ENCODE peak calls at places on chromosomes 12 and 14, in nine cellular contexts. B is Peyer's patch, G is astrocyte of the cerebellum, W is stomach, Z is A549, O is fibroblast of pulmonary artery, T is Panc1, X is lower leg skin, D is dorsolateral prefrontal cortex. H is an unnamed sample.

GRCh38 chr12:98578821-98579220 is 14.7 kb upstream of the SLC25A3 start:
- DNase-seq in B (no peak), G (no peak), W (no peak), Z (peak), O (no peak), T (no peak), X (no peak), D (no peak), H (no peak)

GRCh38 chr12:113519464-113520191 is 48.0 kb upstream of the LHX5 start:
- DNase-seq in B (no peak), G (no peak), W (no peak), Z (no peak), O (no peak), T (no peak), X (no peak), D (no peak), H (no peak)

GRCh38 chr14:85516239-85517112 is 13.5 kb upstream of the FLRT2 start:
- DNase-seq in B (no peak), G (no peak), W (no peak), Z (no peak), O (peak), T (no peak), X (no peak), D (no peak), H (no peak)

GRCh38 chr14:24298892-24299254 is 707 bp downstream of the DHRS1 start:
- DNase-seq in B (no peak), G (no peak), W (no peak), Z (peak), O (peak), T (no peak), X (no peak), D (no peak), H (peak)

GRCh38 chr12:116534341-116535121 is 24.6 kb upstream of the MAP1LC3B2 start:
- DNase-seq in B (no peak), G (no peak), W (no peak), Z (no peak), O (no peak), T (no peak), X (peak), D (no peak), H (no peak)

GRCh38 chr12:6285532-6286306 is 24.8 kb upstream of the PLEKHG6 start:
- DNase-seq in B (no peak), G (no peak), W (no peak), Z (no peak), O (no peak), T (no peak), X (no peak), D (no peak), H (no peak)

GRCh38 chr12:115375188-115375991 is 691.4 kb upstream of the TBX3 start:
- DNase-seq in B (peak), G (peak), W (no peak), Z (peak), O (peak), T (no peak), X (no peak), D (no peak), H (peak)

GRCh38 chr14:26403760-26404159 is 194.1 kb downstream of the NOVA1 start:
- DNase-seq in B (no peak), G (no peak), W (no peak), Z (no peak), O (no peak), T (no peak), X (no peak), D (no peak), H (no peak)

GRCh38 chr12:91989143-91989542 is 156.5 kb downstream of the BTG1 start:
- DNase-seq in B (no peak), G (no peak), W (no peak), Z (no peak), O (no peak), T (no peak), X (no peak), D (no peak), H (no peak)

GRCh38 chr12:22626429-22626828 is 1.5 kb downstream of the ETNK1 start:
- DNase-seq in B (no peak), G (peak), W (no peak), Z (no peak), O (peak), T (no peak), X (no peak), D (no peak), H (no peak)

GRCh38 chr12:118259079-118259478 is 113.6 kb downstream of the TAOK3 start:
- DNase-seq in B (no peak), G (peak), W (no peak), Z (no peak), O (peak), T (no peak), X (no peak), D (no peak), H (no peak)
- TF ChIP-seq CTCF in B (no peak), G (no peak), W (no peak), Z (no peak), O (no peak), T (no peak), X (no peak), D (no peak), H (no peak)

DNA sequence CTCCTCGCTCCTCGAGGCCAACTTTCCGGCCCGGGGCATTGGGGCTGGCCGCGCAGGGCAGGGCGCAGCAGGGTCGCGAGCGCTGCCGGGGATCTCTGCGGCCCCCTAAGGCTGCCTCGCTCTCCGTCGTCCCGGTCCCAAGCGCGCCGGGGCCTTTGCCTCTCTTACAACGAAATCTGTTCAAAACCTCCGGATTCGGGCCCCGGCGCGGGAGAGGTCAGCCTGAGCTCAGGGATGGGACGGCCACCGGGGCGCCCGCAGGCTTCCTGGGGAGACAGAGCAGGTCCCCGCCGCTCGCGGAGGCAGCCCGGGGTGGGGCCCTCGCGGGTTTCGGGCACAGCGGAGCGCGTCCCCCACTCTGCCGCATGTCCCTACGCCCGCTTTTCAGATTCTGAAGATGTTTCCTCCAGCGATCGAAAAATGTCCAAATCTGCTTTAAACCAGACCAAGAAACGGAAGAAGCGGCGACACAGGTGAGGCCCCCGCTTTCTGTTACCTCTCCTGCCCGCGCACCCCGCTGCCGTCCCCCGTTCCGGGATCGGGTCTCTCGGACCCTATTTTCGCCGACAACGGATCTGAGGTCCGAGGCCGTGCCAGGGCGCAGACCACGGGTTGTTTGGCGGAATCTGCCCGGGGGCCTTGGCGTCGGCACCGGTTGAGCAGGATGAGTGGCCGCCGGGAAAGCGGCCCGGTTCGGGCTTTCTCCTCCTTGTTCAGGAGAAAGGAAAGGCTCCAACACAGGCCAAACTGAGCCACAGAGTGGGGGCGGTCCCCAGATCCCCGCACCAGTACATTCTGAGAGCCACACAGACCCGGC is 1.8 kb downstream of the VSX2 start:
- DNase-seq in B (peak), G (no peak), W (no peak), Z (no peak), O (no peak), T (no peak), X (no peak), D (no peak), H (no peak)
- H3K4me3 ChIP-seq in B (peak), G (no peak), W (peak), Z (peak), O (no peak), T (peak), X (peak), D (peak), H (no peak)

GRCh38 chr12:13941258-13942249 is 39.8 kb downstream of the GRIN2B start:
- DNase-seq in B (peak), G (peak), W (peak), Z (peak), O (peak), T (peak), X (no peak), D (no peak), H (peak)
- TF ChIP-seq CTCF in B (peak), G (no peak), W (peak), Z (peak), O (peak), T (peak), X (no peak), D (peak), H (peak)

GRCh38 chr12:45269407-45269741 is 53.5 kb downstream of the ANO6 start:
- DNase-seq in B (no peak), G (no peak), W (no peak), Z (no peak), O (no peak), T (no peak), X (no peak), D (no peak), H (no peak)
- H3K4me3 ChIP-seq in B (no peak), G (no peak), W (no peak), Z (no peak), O (no peak), T (no peak), X (no peak), D (no peak), H (no peak)